ENCODE peak calls at places on chromosomes 13 and 19, in six cellular contexts. P, K, X, S, A and Q are unnamed samples.

GRCh38 chr19:47779524-47780214 is 1.2 kb downstream of the SELENOW start:
- DNase-seq in P (no peak), K (no peak), X (no peak), S (no peak), A (no peak), Q (no peak)

GRCh38 chr13:51944428-51944827 is 66.8 kb downstream of the ATP7B start:
- DNase-seq in P (no peak), K (no peak), X (no peak), S (no peak), A (no peak), Q (no peak)

GRCh38 chr19:3880471-3881271 is at the start of gene ATCAY:
- DNase-seq in P (no peak), K (no peak), X (no peak), S (no peak), A (no peak), Q (no peak)

GRCh38 chr19:29266603-29267002 is 53.7 kb upstream of the UQCRFS1 start:
- DNase-seq in P (no peak), K (no peak), X (no peak), S (no peak), A (no peak), Q (peak)

GRCh38 chr13:93173656-93174055 is 53.0 kb upstream of the GPC6 start:
- DNase-seq in P (no peak), K (no peak), X (no peak), S (no peak), A (no peak), Q (no peak)

GRCh38 chr19:57560049-57560491 is 407 bp upstream of the ZNF550 start:
- DNase-seq in P (no peak), K (no peak), X (no peak), S (no peak), A (no peak), Q (no peak)

GRCh38 chr13:62960723-62961122 is 1545.1 kb upstream of the PCDH20 start:
- DNase-seq in P (no peak), K (no peak), X (no peak), S (no peak), A (no peak), Q (no peak)

GRCh38 chr19:18418725-18419194 is 438 bp upstream of the SSBP4 start:
- DNase-seq in P (no peak), K (no peak), X (peak), S (no peak), A (no peak), Q (peak)

GRCh38 chr13:45325806-45326205 is 15.2 kb downstream of the TPT1 start:
- DNase-seq in P (no peak), K (no peak), X (peak), S (no peak), A (no peak), Q (no peak)

GRCh38 chr19:4100647-4101495 is 23.1 kb downstream of the MAP2K2 start:
- DNase-seq in P (no peak), K (no peak), X (no peak), S (no peak), A (no peak), Q (no peak)

GRCh38 chr13:65677906-65678305 is 1552.2 kb downstream of the PCDH9 start:
- DNase-seq in P (no peak), K (no peak), X (no peak), S (no peak), A (no peak), Q (no peak)

GRCh38 chr13:37473035-37473434 is 125.5 kb downstream of the POSTN start:
- DNase-seq in P (no peak), K (no peak), X (no peak), S (no peak), A (no peak), Q (no peak)

GRCh38 chr19:51607920-51608562 is 22.2 kb downstream of the SIGLEC5 start:
- DNase-seq in P (no peak), K (peak), X (peak), S (peak), A (peak), Q (peak)

GRCh38 chr13:80400164-80400767 is 59.3 kb upstream of the SPRY2 start:
- DNase-seq in P (no peak), K (no peak), X (no peak), S (no peak), A (no peak), Q (no peak)

GRCh38 chr13:57286511-57287098 is 119.6 kb downstream of the PRR20E start:
- DNase-seq in P (no peak), K (no peak), X (no peak), S (no peak), A (no peak), Q (no peak)

GRCh38 chr13:81247711-81248110 is 906.8 kb upstream of the SPRY2 start:
- DNase-seq in P (no peak), K (no peak), X (no peak), S (no peak), A (no peak), Q (no peak)